ENCODE peak calls at places on chromosomes 12 and 14, in eight cellular contexts. L is KBM-7; N is body of pancreas; W is NCI-H1436; R is mucosa of gallbladder; A is EH; P is frontal cortex; G is stimulated activated CD4-positive, alpha-beta T cell treated with anti-CD3 and anti-CD28 coated beads, Interleukin-1b, Interleukin-23, amount 100 ng/mL, for 1 hour. H is an unnamed sample.

GRCh38 chr14:63474844-63475243 is 68.3 kb downstream of the PPP2R5E start:
- DNase-seq in L (no peak), N (no peak), W (no peak), R (no peak), A (no peak), P (no peak), G (no peak), H (no peak)

GRCh38 chr12:56001446-56002100 is 4.5 kb downstream of the SUOX start:
- DNase-seq in L (no peak), N (no peak), W (no peak), R (no peak), A (no peak), P (no peak), G (no peak), H (no peak)

GRCh38 chr14:32940711-32941667 is 2.3 kb downstream of the NPAS3 start:
- DNase-seq in L (no peak), N (no peak), W (no peak), R (no peak), A (no peak), P (no peak), G (no peak), H (no peak)

GRCh38 chr14:78240567-78240966 is 70.4 kb downstream of the NRXN3 start:
- DNase-seq in L (no peak), N (no peak), W (no peak), R (no peak), A (no peak), P (no peak), G (no peak), H (no peak)

GRCh38 chr14:21385170-21385904 is 1.5 kb upstream of the SUPT16H start:
- DNase-seq in L (peak), N (no peak), W (no peak), R (no peak), A (no peak), P (no peak), G (no peak), H (no peak)

GRCh38 chr12:93174048-93174447 is 203.7 kb upstream of the NUDT4 start:
- DNase-seq in L (no peak), N (no peak), W (no peak), R (no peak), A (peak), P (no peak), G (no peak), H (no peak)

GRCh38 chr12:103800252-103800771 is 40.7 kb downstream of the NT5DC3 start:
- DNase-seq in L (peak), N (peak), W (no peak), R (peak), A (peak), P (no peak), G (no peak), H (peak)

GRCh38 chr12:19856389-19856788 is 417.1 kb downstream of the AEBP2 start:
- DNase-seq in L (peak), N (no peak), W (no peak), R (no peak), A (peak), P (no peak), G (no peak), H (no peak)

GRCh38 chr12:21691515-21691914 is 33.9 kb upstream of the LDHB start:
- DNase-seq in L (no peak), N (no peak), W (no peak), R (no peak), A (no peak), P (no peak), G (no peak), H (no peak)

GRCh38 chr12:6319446-6319845 is 9.0 kb downstream of the PLEKHG6 start:
- DNase-seq in L (no peak), N (no peak), W (no peak), R (no peak), A (peak), P (no peak), G (no peak), H (no peak)

GRCh38 chr12:92995258-92995905 is 66.3 kb upstream of the EEA1 start:
- DNase-seq in L (no peak), N (no peak), W (no peak), R (no peak), A (no peak), P (no peak), G (no peak), H (peak)

GRCh38 chr12:15356831-15357456 is 34.6 kb downstream of the PTPRO start:
- DNase-seq in L (no peak), N (no peak), W (peak), R (no peak), A (no peak), P (no peak), G (no peak), H (no peak)

GRCh38 chr14:30142216-30142615 is 214.6 kb upstream of the PRKD1 start:
- DNase-seq in L (no peak), N (no peak), W (no peak), R (no peak), A (peak), P (no peak), G (no peak), H (no peak)

GRCh38 chr12:71730936-71731335 is 23.7 kb upstream of the RAB21 start:
- DNase-seq in L (no peak), N (no peak), W (no peak), R (no peak), A (no peak), P (no peak), G (no peak), H (no peak)

GRCh38 chr12:90589966-90590365 is 365.0 kb downstream of the CCER1 start:
- DNase-seq in L (no peak), N (no peak), W (no peak), R (no peak), A (no peak), P (no peak), G (no peak), H (no peak)

GRCh38 chr12:31594681-31595080 is 3.7 kb upstream of the DENND5B start:
- DNase-seq in L (no peak), N (no peak), W (no peak), R (no peak), A (peak), P (no peak), G (no peak), H (no peak)

GRCh38 chr14:100108840-100109593 is 43.8 kb downstream of the EVL start:
- DNase-seq in L (no peak), N (no peak), W (no peak), R (no peak), A (peak), P (no peak), G (no peak), H (no peak)

GRCh38 chr12:71134405-71134804 is 23.4 kb downstream of the TSPAN8 start:
- DNase-seq in L (no peak), N (no peak), W (no peak), R (no peak), A (no peak), P (no peak), G (no peak), H (no peak)

GRCh38 chr14:93332032-93332852 is 594 bp downstream of the BTBD7 start:
- DNase-seq in L (peak), N (peak), W (peak), R (no peak), A (peak), P (peak), G (peak), H (peak)

GRCh38 chr14:67411375-67411774 is 590 bp downstream of the PLEK2 start:
- DNase-seq in L (no peak), N (no peak), W (no peak), R (no peak), A (no peak), P (no peak), G (no peak), H (no peak)

GRCh38 chr12:131615316-131616053 is 95.4 kb upstream of the SFSWAP start:
- DNase-seq in L (no peak), N (no peak), W (no peak), R (no peak), A (peak), P (no peak), G (no peak), H (no peak)

GRCh38 chr12:54596526-54596946 is 8.1 kb upstream of the PPP1R1A start:
- DNase-seq in L (peak), N (peak), W (peak), R (peak), A (peak), P (peak), G (peak), H (peak)

GRCh38 chr12:51879102-51879501 is 8.8 kb upstream of the ANKRD33 start:
- DNase-seq in L (no peak), N (no peak), W (no peak), R (no peak), A (no peak), P (no peak), G (no peak), H (no peak)

GRCh38 chr12:6039894-6040601 is 84.4 kb downstream of the VWF start:
- DNase-seq in L (peak), N (peak), W (peak), R (peak), A (peak), P (peak), G (peak), H (peak)

GRCh38 chr14:101458536-101459391 is 102.5 kb upstream of the DIO3 start:
- DNase-seq in L (no peak), N (no peak), W (no peak), R (no peak), A (no peak), P (no peak), G (no peak), H (no peak)

GRCh38 chr12:119071638-119072231 is 90.4 kb downstream of the SRRM4 start:
- DNase-seq in L (no peak), N (no peak), W (no peak), R (no peak), A (no peak), P (no peak), G (no peak), H (no peak)

GRCh38 chr12:116360579-116361403 is 83.3 kb upstream of the MED13L start:
- DNase-seq in L (peak), N (no peak), W (no peak), R (no peak), A (no peak), P (no peak), G (no peak), H (no peak)

GRCh38 chr12:15001733-15002471 is 29.1 kb downstream of the PDE6H start:
- DNase-seq in L (no peak), N (peak), W (no peak), R (peak), A (peak), P (peak), G (no peak), H (peak)

GRCh38 chr14:75427482-75428229 is at the start of gene JDP2:
- DNase-seq in L (peak), N (peak), W (no peak), R (peak), A (peak), P (peak), G (peak), H (peak)

GRCh38 chr14:27845241-27845850 is 921.2 kb upstream of the FOXG1 start:
- DNase-seq in L (no peak), N (no peak), W (no peak), R (no peak), A (no peak), P (no peak), G (no peak), H (no peak)

GRCh38 chr12:92668739-92669138 is 34.0 kb upstream of the PLEKHG7 start:
- DNase-seq in L (no peak), N (no peak), W (no peak), R (no peak), A (no peak), P (no peak), G (no peak), H (no peak)

GRCh38 chr14:22982477-22983245 is at the start of gene AJUBA:
- DNase-seq in L (peak), N (peak), W (peak), R (peak), A (peak), P (peak), G (peak), H (peak)

GRCh38 chr14:34931206-34931605 is 51.6 kb upstream of the SRP54 start:
- DNase-seq in L (no peak), N (no peak), W (no peak), R (peak), A (peak), P (peak), G (no peak), H (no peak)

GRCh38 chr12:56040151-56040550 is 1.6 kb upstream of the RPS26 start:
- DNase-seq in L (no peak), N (no peak), W (no peak), R (no peak), A (no peak), P (no peak), G (no peak), H (no peak)

GRCh38 chr12:124878795-124879516 is 15.3 kb upstream of the SCARB1 start:
- DNase-seq in L (no peak), N (no peak), W (no peak), R (no peak), A (no peak), P (no peak), G (no peak), H (no peak)

GRCh38 chr12:100706029-100706428 is 88.5 kb upstream of the ANO4 start:
- DNase-seq in L (no peak), N (no peak), W (peak), R (no peak), A (peak), P (no peak), G (no peak), H (no peak)

GRCh38 chr12:95547522-95548055 is 3.7 kb downstream of the USP44 start:
- DNase-seq in L (no peak), N (no peak), W (no peak), R (no peak), A (peak), P (no peak), G (no peak), H (no peak)

H was measured in thyroid gland.